ENCODE peak calls at places on chromosomes 4 and X, in four cellular contexts. Q is HCT116, I is K562, R is A549. L is an unnamed sample.

GRCh38 chr4:123561525-123561924 is 164.9 kb downstream of the SPRY1 start:
- DNase-seq in Q (no peak), R (no peak), I (no peak), L (no peak)

GRCh38 chr4:1366371-1367229 is 19.6 kb downstream of the UVSSA start:
- DNase-seq in R (no peak), Q (no peak), I (no peak), L (no peak)

GRCh38 chr4:7630559-7631287 is 196.0 kb upstream of the PSAPL1 start:
- DNase-seq in I (no peak), Q (peak; percentile 33), R (peak; percentile 63), L (no peak)

GRCh38 chr4:88017516-88018302 is 10.3 kb downstream of the PKD2 start:
- DNase-seq in R (peak; percentile 58), Q (no peak), I (no peak), L (no peak)

GRCh38 chr4:91936301-91936700 is 367.5 kb upstream of the GRID2 start:
- DNase-seq in Q (no peak), R (no peak), I (no peak), L (no peak)

GRCh38 chr4:159946983-159947645 is 844.2 kb downstream of the RAPGEF2 start:
- DNase-seq in Q (peak; percentile 70), R (peak; percentile 72), I (peak; percentile 5), L (no peak)

GRCh38 chrX:118976599-118977340 is 2.4 kb downstream of the LONRF3 start:
- DNase-seq in Q (no peak), R (peak; percentile 61), I (peak; percentile 44), L (no peak)

GRCh38 chr4:154399259-154399974 is 92.2 kb downstream of the DCHS2 start:
- DNase-seq in I (no peak), Q (no peak), R (peak; percentile 51), L (no peak)

GRCh38 chr4:124067031-124067430 is 645.5 kb downstream of the ANKRD50 start:
- DNase-seq in I (no peak), R (no peak), Q (no peak), L (no peak)

GRCh38 chrX:119181491-119181890 is 53.9 kb upstream of the KIAA1210 start:
- DNase-seq in I (no peak), Q (peak; percentile 18), R (peak; percentile 48), L (no peak)

GRCh38 chr4:89468632-89469031 is 161.0 kb upstream of the GPRIN3 start:
- DNase-seq in Q (no peak), I (no peak), R (no peak), L (no peak)

GRCh38 chr4:7217453-7218310 is 25.3 kb downstream of the SORCS2 start:
- DNase-seq in R (peak; percentile 45), I (no peak), Q (no peak), L (no peak)

GRCh38 chr4:64582492-64582891 is 173.2 kb upstream of the TECRL start:
- DNase-seq in Q (no peak), R (no peak), I (no peak), L (peak; percentile 2)

GRCh38 chr4:6118201-6118600 is 82.1 kb downstream of the JAKMIP1 start:
- DNase-seq in R (no peak), I (no peak), Q (no peak), L (no peak)

GRCh38 chr4:165842684-165843083 is 30.4 kb upstream of the TLL1 start:
- DNase-seq in I (no peak), Q (no peak), R (no peak), L (no peak)

GRCh38 chrX:149830192-149830873 is 48.6 kb downstream of the MAGEA9 start:
- DNase-seq in Q (no peak), R (no peak), I (no peak), L (peak; percentile 51)

GRCh38 chrX:102154900-102155805 is 624 bp downstream of the BEX5 start:
- DNase-seq in I (no peak), Q (no peak), R (no peak), L (peak; percentile 55)
- TF ChIP-seq MAX in I (no peak), Q (no peak), R (no peak), L (no peak)

GRCh38 chr4:76799718-76800117 is 98.2 kb downstream of the SOWAHB start:
- DNase-seq in R (no peak), I (no peak), Q (no peak), L (no peak)

GRCh38 chr4:76800902-76801301 is 97.0 kb downstream of the SOWAHB start:
- DNase-seq in Q (no peak), I (no peak), R (no peak), L (no peak)

GRCh38 chr4:76803522-76803921 is 94.4 kb downstream of the SOWAHB start:
- DNase-seq in Q (no peak), I (peak; percentile 15), R (peak; percentile 24), L (no peak)

GRCh38 chr4:76802546-76803021 is 95.4 kb downstream of the SOWAHB start:
- DNase-seq in Q (no peak), R (no peak), I (no peak), L (no peak)

DNA sequence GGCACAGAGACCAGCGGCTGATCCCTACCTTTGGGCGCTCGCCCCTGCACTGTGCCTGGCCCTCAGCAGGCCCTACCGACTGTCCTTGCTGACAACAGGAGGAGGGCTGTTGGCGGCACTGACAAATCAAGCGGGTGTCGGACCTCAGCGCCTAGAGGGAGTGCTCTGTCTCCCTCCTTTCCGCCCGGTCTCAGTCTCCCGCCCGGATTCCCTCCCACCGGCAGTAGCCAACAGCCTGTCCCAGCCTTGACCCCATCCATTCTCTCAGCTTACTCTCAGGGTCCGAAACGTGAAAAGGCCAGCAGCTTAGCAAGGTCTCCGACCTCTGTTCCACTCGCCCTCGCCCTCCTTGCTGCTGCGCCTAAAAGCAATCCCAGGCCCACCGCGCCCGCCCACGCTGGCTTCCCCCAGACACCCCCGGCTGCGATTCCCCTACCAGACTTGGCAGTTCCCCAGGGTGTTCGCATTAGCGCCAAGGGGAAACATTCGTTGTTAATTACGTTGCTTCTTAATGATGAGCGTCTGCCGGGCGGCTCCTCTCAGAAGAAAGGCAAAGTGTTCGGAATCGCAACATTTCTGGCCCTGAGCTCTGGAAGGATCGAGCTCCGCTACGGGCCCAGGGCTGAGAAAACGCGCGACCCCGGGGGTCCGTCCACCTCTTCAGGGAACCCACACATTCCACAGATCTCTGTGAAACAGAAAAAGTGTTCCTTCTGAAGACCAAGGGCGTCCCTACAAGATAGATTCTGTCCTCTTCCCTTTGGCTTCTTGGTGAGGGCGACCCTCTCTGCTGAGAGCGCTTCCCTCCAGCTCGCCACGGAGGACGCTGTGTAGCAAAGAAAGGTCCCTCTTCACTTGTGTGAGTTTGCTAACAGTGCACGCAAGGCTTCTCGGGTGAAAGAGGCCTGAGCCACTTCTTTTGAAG is 96.1 kb downstream of the SOWAHB start:
- DNase-seq in R (no peak), I (no peak), Q (no peak), L (no peak)
- TF ChIP-seq MAX in R (no peak), I (no peak), Q (no peak), L (no peak)

GRCh38 chr4:39631700-39632079 is 7.0 kb downstream of the SMIM14 start:
- DNase-seq in Q (no peak), R (no peak), I (no peak), L (no peak)
- TF ChIP-seq MAX in Q (no peak), R (no peak), I (no peak), L (no peak)

DNA sequence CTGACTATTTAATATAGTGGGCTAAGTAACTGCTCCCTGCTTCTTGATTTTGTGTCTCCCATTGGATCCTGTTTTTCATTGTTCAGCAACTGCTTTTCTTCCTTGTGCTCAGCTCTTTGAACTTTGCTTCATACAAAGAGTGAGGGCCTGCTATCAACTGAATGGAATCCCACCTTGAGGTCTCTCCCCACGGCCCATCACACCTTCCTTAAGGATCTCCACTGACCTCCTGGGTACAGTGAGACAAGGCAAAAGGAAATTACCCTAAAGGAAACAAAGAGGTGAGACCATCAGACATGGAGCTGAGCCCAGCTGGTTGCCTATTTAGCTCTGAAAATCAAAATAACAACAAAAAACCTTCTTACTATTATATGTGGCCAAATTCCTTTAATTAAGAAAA is 91.3 kb upstream of the RPL34 start:
- DNase-seq in Q (no peak), R (no peak), I (no peak), L (no peak)
- TF ChIP-seq MAX in Q (no peak), R (no peak), I (no peak), L (no peak)